ENCODE peak calls at places on chromosomes 4 and X, in eight cellular contexts. One of them, this sample, is unnamed.
A peak's percentile ranks its signal among the peaks of the same experiment; 100 is the strongest.

GRCh38 chr4:112633477-112634235 is 3.1 kb downstream of the ZGRF1 start:
- DNase-seq in HCT116: peak; percentile 10
- DNase-seq in PC-9: no peak
- DNase-seq in GM23338: peak; percentile 67
- DNase-seq in PC-3: peak; percentile 38
- DNase-seq in SK-N-SH: peak; percentile 40
- DNase-seq in OCI-LY7: peak; percentile 44
- DNase-seq in hepatocyte: peak; percentile 28
- DNase-seq in this sample: peak; percentile 44

GRCh38 chrX:3699841-3700381 is 13.5 kb downstream of the PRKX start:
- DNase-seq in hepatocyte: no peak
- DNase-seq in HCT116: no peak
- DNase-seq in PC-3: no peak
- DNase-seq in PC-9: no peak
- DNase-seq in GM23338: no peak
- DNase-seq in SK-N-SH: no peak
- DNase-seq in OCI-LY7: peak; percentile 42
- DNase-seq in this sample: peak; percentile 33

GRCh38 chr4:10151182-10151581 is 34.6 kb upstream of the WDR1 start:
- DNase-seq in OCI-LY7: peak; percentile 46
- DNase-seq in HCT116: no peak
- DNase-seq in GM23338: no peak
- DNase-seq in SK-N-SH: no peak
- DNase-seq in hepatocyte: no peak
- DNase-seq in PC-9: no peak
- DNase-seq in PC-3: no peak
- DNase-seq in this sample: no peak

GRCh38 chrX:94977562-94977961 is 1303.6 kb downstream of the FAM133A start:
- DNase-seq in HCT116: no peak
- DNase-seq in GM23338: no peak
- DNase-seq in hepatocyte: no peak
- DNase-seq in PC-3: no peak
- DNase-seq in SK-N-SH: no peak
- DNase-seq in PC-9: no peak
- DNase-seq in OCI-LY7: no peak
- DNase-seq in this sample: no peak

GRCh38 chrX:76931518-76931917 is 504.0 kb downstream of the MAGEE1 start:
- DNase-seq in GM23338: no peak
- DNase-seq in OCI-LY7: peak; percentile 53
- DNase-seq in SK-N-SH: no peak
- DNase-seq in hepatocyte: no peak
- DNase-seq in PC-3: no peak
- DNase-seq in PC-9: no peak
- DNase-seq in HCT116: no peak
- DNase-seq in this sample: no peak

GRCh38 chr4:55398461-55398860 is 2.7 kb downstream of the TMEM165 start:
- DNase-seq in OCI-LY7: no peak
- DNase-seq in HCT116: no peak
- DNase-seq in SK-N-SH: no peak
- DNase-seq in PC-3: peak; percentile 74
- DNase-seq in GM23338: no peak
- DNase-seq in PC-9: no peak
- DNase-seq in hepatocyte: peak; percentile 37
- DNase-seq in this sample: no peak

GRCh38 chr4:61891953-61892352 is 691.8 kb downstream of the ADGRL3 start:
- DNase-seq in SK-N-SH: no peak
- DNase-seq in OCI-LY7: no peak
- DNase-seq in hepatocyte: no peak
- DNase-seq in GM23338: no peak
- DNase-seq in PC-3: no peak
- DNase-seq in PC-9: no peak
- DNase-seq in HCT116: no peak
- DNase-seq in this sample: no peak

GRCh38 chr4:14985161-14985560 is 17.1 kb upstream of the CPEB2 start:
- DNase-seq in hepatocyte: no peak
- DNase-seq in PC-9: no peak
- DNase-seq in HCT116: no peak
- DNase-seq in PC-3: no peak
- DNase-seq in GM23338: no peak
- DNase-seq in SK-N-SH: no peak
- DNase-seq in OCI-LY7: no peak
- DNase-seq in this sample: no peak

GRCh38 chr4:123114915-123115756 is 192.7 kb upstream of the NUDT6 start:
- DNase-seq in HCT116: no peak
- DNase-seq in OCI-LY7: no peak
- DNase-seq in GM23338: peak; percentile 45
- DNase-seq in PC-9: no peak
- DNase-seq in hepatocyte: no peak
- DNase-seq in PC-3: no peak
- DNase-seq in SK-N-SH: peak; percentile 23
- DNase-seq in this sample: no peak

GRCh38 chr4:140726776-140727500 is 29.2 kb downstream of the TBC1D9 start:
- DNase-seq in GM23338: no peak
- DNase-seq in PC-3: peak; percentile 58
- DNase-seq in PC-9: peak; percentile 29
- DNase-seq in OCI-LY7: no peak
- DNase-seq in HCT116: no peak
- DNase-seq in SK-N-SH: no peak
- DNase-seq in hepatocyte: no peak
- DNase-seq in this sample: no peak

GRCh38 chr4:113809313-113809712 is 47.8 kb upstream of the CAMK2D start:
- DNase-seq in hepatocyte: no peak
- DNase-seq in SK-N-SH: no peak
- DNase-seq in OCI-LY7: no peak
- DNase-seq in GM23338: peak; percentile 24
- DNase-seq in PC-9: no peak
- DNase-seq in PC-3: no peak
- DNase-seq in HCT116: no peak
- DNase-seq in this sample: no peak

GRCh38 chr4:26590639-26591038 is 6.8 kb downstream of the TBC1D19 start:
- DNase-seq in PC-9: peak; percentile 47
- DNase-seq in HCT116: peak; percentile 60
- DNase-seq in OCI-LY7: no peak
- DNase-seq in GM23338: no peak
- DNase-seq in hepatocyte: no peak
- DNase-seq in PC-3: peak; percentile 59
- DNase-seq in SK-N-SH: no peak
- DNase-seq in this sample: no peak

GRCh38 chr4:155807021-155807420 is 48.2 kb downstream of the GUCY1B1 start:
- DNase-seq in HCT116: no peak
- DNase-seq in SK-N-SH: no peak
- DNase-seq in PC-3: no peak
- DNase-seq in GM23338: no peak
- DNase-seq in hepatocyte: no peak
- DNase-seq in PC-9: no peak
- DNase-seq in OCI-LY7: no peak
- DNase-seq in this sample: no peak

GRCh38 chr4:82381661-82382284 is 8.0 kb upstream of the HNRNPD start:
- DNase-seq in HCT116: no peak
- DNase-seq in PC-3: no peak
- DNase-seq in OCI-LY7: no peak
- DNase-seq in SK-N-SH: no peak
- DNase-seq in GM23338: no peak
- DNase-seq in hepatocyte: no peak
- DNase-seq in PC-9: no peak
- DNase-seq in this sample: no peak
- TF ChIP-seq CTCF in HCT116: no peak
- TF ChIP-seq CTCF in PC-3: no peak
- TF ChIP-seq CTCF in OCI-LY7: no peak
- TF ChIP-seq CTCF in SK-N-SH: no peak
- TF ChIP-seq CTCF in GM23338: no peak
- TF ChIP-seq CTCF in hepatocyte: no peak
- TF ChIP-seq CTCF in PC-9: no peak
- TF ChIP-seq CTCF in this sample: no peak

DNA sequence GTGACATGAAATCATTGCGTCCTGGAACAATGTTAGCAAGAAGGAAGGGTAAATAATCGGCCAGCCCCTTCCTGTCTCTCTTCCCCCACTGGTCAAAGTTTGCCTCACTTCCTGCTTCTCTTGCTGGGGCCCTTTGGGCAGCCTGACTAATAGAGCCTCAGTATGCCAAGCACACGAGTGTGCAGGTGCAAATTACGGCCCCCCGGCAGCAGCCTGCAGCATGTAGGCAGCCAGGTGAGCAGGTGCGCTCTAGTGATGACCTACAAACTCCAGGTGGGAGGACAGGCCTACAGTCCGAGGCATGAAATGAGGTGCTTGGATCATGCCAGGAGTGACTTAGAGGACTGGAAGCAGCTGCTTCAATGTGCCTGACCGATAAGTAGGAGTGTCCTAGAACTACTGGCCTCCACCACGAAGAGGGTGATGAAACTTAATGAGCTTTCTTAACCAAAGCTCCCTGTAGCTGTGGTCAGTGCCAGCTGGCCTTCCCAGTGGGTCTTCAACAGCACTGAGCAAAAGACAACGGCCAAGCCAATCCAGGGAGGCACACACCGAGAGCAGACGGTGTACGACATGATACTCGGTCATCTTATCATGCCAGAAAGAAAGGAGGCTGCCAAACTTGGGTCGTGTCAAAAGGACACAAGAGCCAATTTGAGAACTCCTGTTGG is 26.1 kb upstream of the FAT1 start:
- DNase-seq in PC-9: no peak
- DNase-seq in HCT116: no peak
- DNase-seq in SK-N-SH: no peak
- DNase-seq in PC-3: no peak
- DNase-seq in OCI-LY7: no peak
- DNase-seq in GM23338: no peak
- DNase-seq in hepatocyte: no peak
- DNase-seq in this sample: no peak
- H3K9me2 ChIP-seq in PC-9: no peaks in the 10 kb centered on the region
- H3K9me2 ChIP-seq in HCT116: no peaks in the 10 kb centered on the region
- H3K9me2 ChIP-seq in SK-N-SH: no peaks in the 10 kb centered on the region
- H3K9me2 ChIP-seq in PC-3: no peaks in the 10 kb centered on the region
- H3K9me2 ChIP-seq in OCI-LY7: no peaks in the 10 kb centered on the region
- H3K9me2 ChIP-seq in GM23338: no peaks in the 10 kb centered on the region
- H3K9me2 ChIP-seq in hepatocyte: no peaks in the 10 kb centered on the region
- H3K9me2 ChIP-seq in this sample: no peaks in the 10 kb centered on the region

DNA sequence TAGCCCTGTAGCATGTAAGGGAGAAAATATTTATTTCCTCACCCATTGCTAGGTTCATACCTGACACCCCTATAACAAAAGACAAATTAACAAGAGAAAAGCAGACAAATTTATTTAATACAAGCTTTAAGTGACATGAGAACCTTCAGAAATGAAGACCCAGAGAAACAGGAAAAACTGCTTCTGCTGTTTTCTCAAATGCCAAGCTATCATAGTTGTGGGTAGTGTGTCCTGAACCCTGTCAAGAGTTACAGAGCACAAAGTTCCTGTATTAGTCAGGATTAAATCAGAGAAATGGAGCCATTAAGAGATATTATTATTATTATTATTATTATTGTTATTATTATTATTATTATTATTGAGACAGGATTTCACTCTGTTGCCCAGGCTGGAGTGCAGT is 17.5 kb downstream of the CCDC160 start:
- DNase-seq in OCI-LY7: no peak
- DNase-seq in PC-9: no peak
- DNase-seq in SK-N-SH: no peak
- DNase-seq in hepatocyte: no peak
- DNase-seq in PC-3: peak; percentile 66
- DNase-seq in HCT116: no peak
- DNase-seq in GM23338: no peak
- DNase-seq in this sample: no peak
- H3K4me3 ChIP-seq in OCI-LY7: no peak overlapping the region
- H3K4me3 ChIP-seq in PC-9: peak overlapping the region; percentile 18
- H3K4me3 ChIP-seq in SK-N-SH: no peak overlapping the region
- H3K4me3 ChIP-seq in hepatocyte: no peak overlapping the region
- H3K4me3 ChIP-seq in PC-3: peak overlapping the region; percentile 25
- H3K4me3 ChIP-seq in HCT116: no peak overlapping the region
- H3K4me3 ChIP-seq in GM23338: no peak overlapping the region
- H3K4me3 ChIP-seq in this sample: no peak overlapping the region

GRCh38 chrX:132651411-132652086 is 162.7 kb upstream of the MBNL3 start:
- DNase-seq in PC-3: peak; percentile 24
- DNase-seq in PC-9: no peak
- DNase-seq in SK-N-SH: no peak
- DNase-seq in OCI-LY7: no peak
- DNase-seq in GM23338: no peak
- DNase-seq in hepatocyte: no peak
- DNase-seq in HCT116: no peak
- DNase-seq in this sample: no peak
- TF ChIP-seq CTCF in PC-3: peak; percentile 45
- TF ChIP-seq CTCF in PC-9: peak; percentile 37
- TF ChIP-seq CTCF in SK-N-SH: no peak
- TF ChIP-seq CTCF in OCI-LY7: no peak
- TF ChIP-seq CTCF in GM23338: peak; percentile 30
- TF ChIP-seq CTCF in hepatocyte: no peak
- TF ChIP-seq CTCF in HCT116: peak; percentile 35
- TF ChIP-seq CTCF in this sample: peak; percentile 14